ENCODE peak calls at places on chromosome 16, in nine cellular contexts. N is testis, X is breast epithelium, H is H54, Z is IMR-90, A is lower leg skin, L is upper lobe of left lung, V is tibial nerve, I is H1. K is an unnamed sample.

GRCh38 chr16:17828012-17828411 is 357.3 kb upstream of the XYLT1 start:
- DNase-seq in N (no peak), X (no peak), H (no peak), Z (peak), A (no peak), L (no peak), V (no peak), I (no peak), K (no peak)

GRCh38 chr16:47016700-47017133 is 43.2 kb upstream of the DNAJA2 start:
- DNase-seq in N (no peak), X (no peak), H (no peak), Z (no peak), A (no peak), L (no peak), V (no peak), I (no peak), K (no peak)

GRCh38 chr16:74563828-74564263 is 43.1 kb downstream of the GLG1 start:
- DNase-seq in N (no peak), X (no peak), H (peak), Z (peak), A (peak), L (no peak), V (no peak), I (no peak), K (peak)

GRCh38 chr16:81266680-81267095 is 28.2 kb downstream of the BCO1 start:
- DNase-seq in N (no peak), X (no peak), H (peak), Z (no peak), A (no peak), L (no peak), V (no peak), I (no peak), K (no peak)

GRCh38 chr16:88920618-88921602 is 54.5 kb upstream of the PABPN1L start:
- DNase-seq in N (peak), X (no peak), H (peak), Z (peak), A (peak), L (peak), V (peak), I (no peak), K (no peak)

GRCh38 chr16:57045694-57046381 is 46.5 kb upstream of the CPNE2 start:
- DNase-seq in N (peak), X (no peak), H (no peak), Z (peak), A (peak), L (no peak), V (peak), I (peak), K (no peak)

GRCh38 chr16:5056347-5056746 is 9.4 kb downstream of the C16orf89 start:
- DNase-seq in N (peak), X (no peak), H (no peak), Z (no peak), A (no peak), L (no peak), V (no peak), I (peak), K (no peak)

GRCh38 chr16:30413116-30413806 is 5.9 kb downstream of the ZNF771 start:
- DNase-seq in N (no peak), X (no peak), H (no peak), Z (no peak), A (no peak), L (no peak), V (no peak), I (no peak), K (no peak)

GRCh38 chr16:13148836-13149235 is 247.4 kb downstream of the SHISA9 start:
- DNase-seq in N (no peak), X (no peak), H (no peak), Z (no peak), A (no peak), L (no peak), V (no peak), I (no peak), K (peak)

GRCh38 chr16:21937387-21937829 is 15.8 kb upstream of the UQCRC2 start:
- DNase-seq in N (no peak), X (no peak), H (no peak), Z (no peak), A (no peak), L (no peak), V (no peak), I (no peak), K (no peak)

GRCh38 chr16:21943571-21943970 is 9.6 kb upstream of the UQCRC2 start:
- DNase-seq in N (no peak), X (no peak), H (no peak), Z (no peak), A (no peak), L (no peak), V (no peak), I (no peak), K (no peak)

GRCh38 chr16:21940570-21940969 is 12.6 kb upstream of the UQCRC2 start:
- DNase-seq in N (no peak), X (no peak), H (no peak), Z (no peak), A (no peak), L (no peak), V (no peak), I (no peak), K (no peak)
- TF ChIP-seq POLR2A in N (no peak), X (no peak), H (no peak), Z (no peak), A (no peak), L (no peak), V (no peak), I (no peak), K (no peak)

GRCh38 chr16:26363581-26363980 is 671.8 kb downstream of the HS3ST4 start:
- DNase-seq in N (no peak), X (no peak), H (no peak), Z (no peak), A (no peak), L (no peak), V (no peak), I (no peak), K (no peak)
- TF ChIP-seq POLR2A in N (no peak), X (no peak), H (no peak), Z (no peak), A (no peak), L (no peak), V (no peak), I (no peak), K (no peak)

GRCh38 chr16:90077240-90077756 is at the start of gene PRDM7:
- DNase-seq in N (peak), X (peak), H (peak), Z (peak), A (peak), L (peak), V (peak), I (peak), K (peak)
- TF ChIP-seq POLR2A in N (no peak), X (no peak), H (no peak), Z (no peak), A (no peak), L (no peak), V (no peak), I (no peak), K (peak)

GRCh38 chr16:10738231-10739077 is 5.2 kb upstream of the NUBP1 start:
- DNase-seq in N (no peak), X (no peak), H (peak), Z (peak), A (peak), L (no peak), V (no peak), I (no peak), K (peak)
- TF ChIP-seq POLR2A in N (no peak), X (no peak), H (no peak), Z (no peak), A (no peak), L (no peak), V (no peak), I (no peak), K (peak)

GRCh38 chr16:28923652-28924398 is 1.2 kb downstream of the RABEP2 start:
- DNase-seq in N (peak), X (no peak), H (no peak), Z (no peak), A (no peak), L (no peak), V (no peak), I (no peak), K (no peak)

GRCh38 chr16:28927815-28928214 is 2.8 kb upstream of the RABEP2 start:
- DNase-seq in N (no peak), X (no peak), H (no peak), Z (no peak), A (no peak), L (no peak), V (no peak), I (no peak), K (no peak)

GRCh38 chr16:28924762-28925385 is at the start of gene RABEP2:
- DNase-seq in N (peak), X (peak), H (peak), Z (peak), A (peak), L (peak), V (peak), I (peak), K (peak)

GRCh38 chr16:28924399-28924761 is 658 bp downstream of the RABEP2 start:
- DNase-seq in N (no peak), X (no peak), H (no peak), Z (no peak), A (no peak), L (no peak), V (no peak), I (no peak), K (no peak)

DNA sequence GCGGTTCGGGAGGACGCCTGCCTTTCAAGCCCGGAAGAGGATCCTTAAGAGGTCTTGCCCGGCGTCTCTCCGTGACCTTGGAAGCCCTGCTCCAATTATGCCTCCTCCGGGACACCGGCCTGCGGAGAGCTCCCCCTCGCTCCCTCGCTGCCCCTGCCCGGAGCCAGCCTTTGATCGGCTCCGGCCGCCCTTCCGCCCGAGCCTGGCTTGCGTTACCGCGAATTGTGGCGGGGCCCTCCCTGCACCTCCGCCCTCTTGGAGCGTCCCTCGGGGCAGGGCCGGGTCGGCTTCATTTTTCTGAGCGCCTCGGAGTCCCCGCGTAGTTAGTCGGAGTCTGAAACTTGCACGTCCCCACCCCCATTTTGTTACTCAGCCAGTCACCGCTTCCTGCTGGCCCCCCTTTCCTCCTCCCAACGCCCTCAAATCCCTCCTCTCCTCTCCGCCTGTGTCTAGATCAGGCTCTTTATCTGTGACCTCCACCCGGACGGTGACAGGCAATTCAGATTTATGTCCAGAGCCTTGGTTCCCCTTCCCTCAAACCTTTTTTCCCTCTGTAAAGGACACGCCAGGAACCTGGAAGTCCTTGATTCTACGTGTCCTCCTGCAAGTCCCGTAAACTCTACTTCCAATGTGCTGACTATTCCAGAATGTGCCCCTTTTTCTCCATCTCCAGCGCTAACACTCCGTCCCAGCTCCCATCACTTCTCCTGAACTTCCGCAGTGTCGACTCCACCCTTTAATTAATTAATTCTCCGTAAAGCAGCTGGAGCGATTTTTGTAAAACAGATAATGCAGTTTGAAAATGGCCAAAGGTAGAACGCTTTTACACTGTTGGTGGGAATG is 569 bp upstream of the RABEP2 start:
- DNase-seq in N (peak), X (peak), H (peak), Z (peak), A (peak), L (no peak), V (peak), I (no peak), K (peak)
- TF ChIP-seq POLR2A in N (no peak), X (no peak), H (peak), Z (peak), A (no peak), L (no peak), V (no peak), I (peak), K (peak)